ENCODE peak calls at places on chromosome 14, in seven cellular contexts. N, A, T, I, F, Z and D are unnamed samples.

GRCh38 chr14:57833304-57833703 is 32.6 kb downstream of the SLC35F4 start:
- DNase-seq in N (peak), T (peak), A (no peak), F (peak), Z (no peak), I (no peak), D (no peak)

GRCh38 chr14:28902930-28903329 is 136.3 kb downstream of the FOXG1 start:
- DNase-seq in A (no peak), N (no peak), Z (no peak), F (no peak), T (no peak), I (no peak), D (no peak)

GRCh38 chr14:105159344-105159743 is 9.2 kb downstream of the JAG2 start:
- DNase-seq in F (no peak), Z (no peak), N (no peak), A (no peak), T (no peak), I (no peak), D (no peak)

GRCh38 chr14:59359451-59360124 is 105.6 kb downstream of the GPR135 start:
- DNase-seq in F (no peak), T (peak), I (no peak), N (no peak), A (no peak), Z (no peak), D (no peak)

GRCh38 chr14:87450193-87450592 is 542.8 kb downstream of the GALC start:
- DNase-seq in Z (no peak), T (no peak), I (no peak), A (no peak), N (no peak), F (no peak), D (no peak)

GRCh38 chr14:60210703-60211102 is 38.3 kb upstream of the PPM1A start:
- DNase-seq in I (no peak), T (no peak), N (no peak), Z (no peak), F (no peak), A (no peak), D (no peak)

GRCh38 chr14:78959674-78960264 is 789.6 kb downstream of the NRXN3 start:
- DNase-seq in I (peak), A (peak), N (peak), F (peak), T (peak), Z (peak), D (no peak)

GRCh38 chr14:70013269-70013873 is 134.2 kb downstream of the SMOC1 start:
- DNase-seq in Z (peak), I (no peak), T (no peak), F (no peak), A (no peak), N (peak), D (no peak)

GRCh38 chr14:54893151-54893760 is 9.4 kb downstream of the GCH1 start:
- DNase-seq in I (no peak), F (no peak), N (peak), Z (no peak), A (peak), T (peak), D (no peak)

GRCh38 chr14:68386950-68387779 is 405.7 kb downstream of the ZFP36L1 start:
- DNase-seq in I (no peak), N (no peak), A (no peak), Z (no peak), F (no peak), T (peak), D (no peak)

GRCh38 chr14:53330441-53330840 is 177.3 kb upstream of the DDHD1 start:
- DNase-seq in N (no peak), Z (no peak), F (no peak), I (no peak), A (no peak), T (peak), D (no peak)

GRCh38 chr14:81176224-81176623 is 44.5 kb downstream of the GTF2A1 start:
- DNase-seq in I (no peak), A (no peak), N (no peak), T (no peak), Z (no peak), F (peak), D (no peak)

GRCh38 chr14:104689620-104690265 is 325 bp downstream of the INF2 start:
- DNase-seq in T (no peak), Z (no peak), A (peak), F (no peak), N (no peak), I (no peak), D (no peak)

GRCh38 chr14:66468778-66469367 is 17.3 kb upstream of the CCDC196 start:
- DNase-seq in I (no peak), T (no peak), F (no peak), N (no peak), A (no peak), Z (no peak), D (no peak)

GRCh38 chr14:21106191-21106505 is 5.3 kb downstream of the TMEM253 start:
- DNase-seq in Z (no peak), N (no peak), A (no peak), T (no peak), F (no peak), I (no peak), D (no peak)
- H3K27ac ChIP-seq in Z (no peak), N (peak), A (peak), T (no peak), F (peak), I (peak), D (peak)

GRCh38 chr14:35342160-35343010 is 50.2 kb downstream of the PSMA6 start:
- DNase-seq in I (peak), T (peak), F (peak), A (no peak), Z (no peak), N (no peak), D (peak)
- H3K27ac ChIP-seq in I (peak), T (peak), F (peak), A (no peak), Z (no peak), N (peak), D (peak)

GRCh38 chr14:23373041-23373440 is 432 bp downstream of the IL25 start:
- DNase-seq in F (no peak), A (no peak), N (no peak), Z (no peak), T (no peak), I (no peak), D (no peak)

GRCh38 chr14:23371865-23372264 is 744 bp upstream of the IL25 start:
- DNase-seq in Z (no peak), N (no peak), F (no peak), T (no peak), I (no peak), A (no peak), D (no peak)

GRCh38 chr14:23375527-23376251 is 1.2 kb upstream of the CMTM5 start:
- DNase-seq in N (no peak), A (no peak), I (no peak), F (no peak), Z (no peak), T (no peak), D (no peak)

GRCh38 chr14:23370221-23370620 is 2.4 kb upstream of the IL25 start:
- DNase-seq in T (no peak), Z (no peak), N (no peak), F (no peak), A (no peak), I (no peak), D (no peak)

DNA sequence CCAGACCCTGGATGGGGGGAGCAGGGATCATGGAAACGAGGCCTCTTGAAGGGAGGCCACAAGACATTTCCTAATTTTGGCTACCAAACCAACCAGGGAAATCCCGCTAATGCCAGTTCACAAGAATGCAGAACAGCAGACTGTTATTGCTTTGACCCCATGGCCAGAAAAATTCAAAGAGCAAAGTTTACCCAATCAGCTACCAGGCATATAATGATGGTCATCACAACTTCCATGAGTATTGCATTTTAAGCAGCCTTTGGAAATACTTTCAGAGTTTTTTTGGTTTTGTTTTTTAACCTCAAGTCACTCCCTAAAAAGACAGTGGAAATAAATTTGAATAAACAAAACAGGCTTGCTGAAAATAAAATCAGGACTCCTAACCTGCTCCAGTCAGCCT is at the start of gene IL25:
- DNase-seq in Z (no peak), F (no peak), A (no peak), I (no peak), T (no peak), N (no peak), D (no peak)
- H3K27ac ChIP-seq in Z (no peak), F (no peak), A (no peak), I (no peak), T (no peak), N (no peak), D (no peak)

DNA sequence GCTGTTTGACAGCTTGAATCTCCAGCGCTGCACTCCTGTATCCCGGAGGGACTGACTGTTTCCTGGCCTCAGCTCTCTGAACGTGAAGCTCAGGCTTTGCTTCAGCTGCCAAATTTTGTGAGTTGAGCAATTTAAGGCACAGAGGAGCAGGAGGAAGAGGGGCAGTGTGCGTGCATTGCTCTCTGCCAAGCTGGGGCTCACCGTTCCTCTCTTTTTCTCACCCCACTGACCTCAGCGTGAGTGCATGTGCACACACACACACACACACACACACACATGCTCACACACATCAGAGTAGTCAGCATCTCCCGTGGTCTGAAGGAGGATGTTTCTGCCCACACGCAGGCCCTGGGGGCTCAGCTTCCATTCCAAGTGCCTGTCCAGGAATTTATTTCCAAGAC is 27.8 kb upstream of the BDKRB2 start:
- DNase-seq in Z (no peak), F (peak), I (no peak), A (no peak), T (peak), N (no peak), D (no peak)
- H3K27ac ChIP-seq in Z (no peak), F (no peak), I (no peak), A (no peak), T (peak), N (no peak), D (no peak)

GRCh38 chr14:22553445-22553844 is 35.6 kb downstream of the DAD1 start:
- DNase-seq in A (no peak), Z (no peak), I (no peak), F (no peak), N (no peak), T (no peak), D (no peak)

GRCh38 chr14:22556021-22556989 is 32.7 kb downstream of the DAD1 start:
- DNase-seq in Z (no peak), A (peak), F (peak), N (no peak), I (peak), T (peak), D (no peak)

GRCh38 chr14:22556990-22557623 is 31.9 kb downstream of the DAD1 start:
- DNase-seq in Z (peak), A (peak), I (peak), F (peak), N (peak), T (peak), D (peak)

GRCh38 chr14:22555573-22556011 is 33.4 kb downstream of the DAD1 start:
- DNase-seq in I (no peak), A (no peak), T (peak), Z (no peak), F (no peak), N (no peak), D (no peak)

GRCh38 chr14:22554706-22555572 is 34.1 kb downstream of the DAD1 start:
- DNase-seq in Z (no peak), I (no peak), N (no peak), T (no peak), A (no peak), F (no peak), D (no peak)
- H3K27ac ChIP-seq in Z (no peak), I (no peak), N (no peak), T (no peak), A (no peak), F (no peak), D (no peak)

GRCh38 chr14:93970967-93971634 is 5.3 kb downstream of the ASB2 start:
- DNase-seq in A (no peak), F (no peak), Z (no peak), I (no peak), T (no peak), N (no peak), D (no peak)
- H3K27ac ChIP-seq in A (no peak), F (peak), Z (no peak), I (no peak), T (no peak), N (no peak), D (peak)

GRCh38 chr14:61885203-61885961 is 123.2 kb downstream of the SNAPC1 start:
- DNase-seq in A (no peak), I (no peak), F (no peak), T (no peak), Z (no peak), N (no peak), D (no peak)
- H3K27ac ChIP-seq in A (no peak), I (no peak), F (no peak), T (no peak), Z (no peak), N (no peak), D (no peak)

GRCh38 chr14:89550761-89551283 is 133.8 kb upstream of the FOXN3 start:
- DNase-seq in N (no peak), Z (no peak), F (no peak), I (no peak), T (peak), A (no peak), D (no peak)

GRCh38 chr14:89549381-89550102 is 132.5 kb upstream of the FOXN3 start:
- DNase-seq in N (no peak), Z (no peak), T (peak), I (no peak), F (no peak), A (no peak), D (no peak)

GRCh38 chr14:89551955-89552354 is 134.9 kb upstream of the FOXN3 start:
- DNase-seq in T (no peak), Z (no peak), F (no peak), I (no peak), N (no peak), A (no peak), D (no peak)

DNA sequence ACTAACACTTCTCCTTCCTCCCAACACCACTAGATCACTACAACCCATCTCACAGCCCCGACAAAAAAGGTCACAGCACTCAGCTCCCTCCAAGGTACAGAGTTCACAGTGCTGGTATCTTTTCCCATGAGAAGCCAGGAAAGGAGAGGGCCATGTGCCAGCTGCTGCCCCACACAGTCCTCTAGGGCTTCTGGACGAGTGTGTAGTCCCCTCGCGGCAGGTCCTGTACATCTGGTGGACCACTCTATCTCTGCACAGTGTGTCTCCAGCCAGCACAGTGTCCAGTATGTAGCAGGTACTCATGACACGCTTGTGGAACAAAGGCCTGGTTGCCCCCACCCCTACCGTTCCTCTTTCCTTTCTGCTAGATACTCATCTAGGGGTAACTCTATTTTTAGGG is 134.4 kb upstream of the FOXN3 start:
- DNase-seq in I (no peak), A (no peak), T (no peak), N (no peak), Z (no peak), F (no peak), D (no peak)
- H3K27ac ChIP-seq in I (no peak), A (no peak), T (no peak), N (no peak), Z (no peak), F (no peak), D (no peak)